ENCODE peak calls at places on chromosome 11, in five cellular contexts. Y is dorsolateral prefrontal cortex, U is foreskin keratinocyte, W is AG10803, J is AG04449. T is an unnamed sample.

GRCh38 chr11:15108592-15109130 is 6.1 kb upstream of the INSC start:
- DNase-seq in J (no peak), Y (no peak), U (no peak), W (no peak), T (no peak)

GRCh38 chr11:130217133-130217631 is 57.6 kb downstream of the ST14 start:
- DNase-seq in U (no peak), J (no peak), Y (no peak), W (no peak), T (no peak)

GRCh38 chr11:17683378-17684161 is 35.8 kb upstream of the MYOD1 start:
- DNase-seq in U (peak), J (no peak), Y (no peak), W (peak), T (no peak)

GRCh38 chr11:21820176-21820575 is 372.7 kb upstream of the ANO5 start:
- DNase-seq in U (no peak), W (no peak), Y (no peak), J (no peak), T (no peak)

GRCh38 chr11:62923634-62924411 is 2.7 kb upstream of the CHRM1 start:
- DNase-seq in J (no peak), Y (peak), W (no peak), U (no peak), T (peak)

GRCh38 chr11:11207428-11207827 is 145.6 kb downstream of the CSNK2A3 start:
- DNase-seq in W (no peak), U (no peak), Y (no peak), J (no peak), T (no peak)

GRCh38 chr11:43575931-43576833 is 104.4 kb upstream of the HSD17B12 start:
- DNase-seq in J (no peak), U (no peak), W (no peak), Y (no peak), T (no peak)

GRCh38 chr11:105357764-105358163 is 218.2 kb upstream of the CARD18 start:
- DNase-seq in U (peak), Y (no peak), W (peak), J (no peak), T (no peak)

GRCh38 chr11:57637626-57638004 is 12.1 kb downstream of the YPEL4 start:
- DNase-seq in W (peak), Y (no peak), J (no peak), U (peak), T (no peak)

GRCh38 chr11:116240661-116241060 is 532.1 kb downstream of the BUD13 start:
- DNase-seq in U (no peak), Y (no peak), W (no peak), J (no peak), T (no peak)

GRCh38 chr11:65487467-65488272 is 11.2 kb upstream of the MALAT1 start:
- DNase-seq in Y (peak), W (peak), J (peak), U (peak), T (peak)

GRCh38 chr11:110070176-110070575 is 23.0 kb upstream of the ZC3H12C start:
- DNase-seq in W (no peak), Y (no peak), J (no peak), U (no peak), T (no peak)

GRCh38 chr11:86440305-86440716 is 65.6 kb downstream of the CCDC81 start:
- DNase-seq in U (no peak), W (peak), J (peak), Y (no peak), T (no peak)

GRCh38 chr11:2357246-2357645 is 19.9 kb upstream of the CD81 start:
- DNase-seq in J (no peak), U (no peak), W (no peak), Y (no peak), T (no peak)

GRCh38 chr11:73757598-73757997 is 3.3 kb downstream of the RAB6A start:
- DNase-seq in J (no peak), U (peak), Y (no peak), W (no peak), T (no peak)

GRCh38 chr11:132131051-132131450 is 760.6 kb downstream of the NTM start:
- DNase-seq in Y (no peak), W (no peak), J (no peak), U (peak), T (no peak)

GRCh38 chr11:133529807-133530500 is 2.3 kb downstream of the OPCML start:
- DNase-seq in J (no peak), Y (no peak), W (no peak), U (no peak), T (no peak)

GRCh38 chr11:61131186-61131585 is 28.9 kb downstream of the CD5 start:
- DNase-seq in U (no peak), J (no peak), W (no peak), Y (no peak), T (no peak)

GRCh38 chr11:70522613-70523311 is 124.4 kb downstream of the CTTN start:
- DNase-seq in U (no peak), J (no peak), W (no peak), Y (no peak), T (no peak)

GRCh38 chr11:108574675-108575074 is 18.9 kb downstream of the EXPH5 start:
- DNase-seq in J (no peak), Y (no peak), U (no peak), W (no peak), T (no peak)

GRCh38 chr11:132821027-132821426 is 711.3 kb downstream of the OPCML start:
- DNase-seq in Y (no peak), W (peak), J (peak), U (peak), T (no peak)

GRCh38 chr11:3218483-3219280 is at the start of gene MRGPRG:
- DNase-seq in U (no peak), W (no peak), Y (peak), J (no peak), T (no peak)

GRCh38 chr11:105673089-105673488 is 63.2 kb downstream of the GRIA4 start:
- DNase-seq in W (peak), J (no peak), Y (no peak), U (peak), T (peak)

GRCh38 chr11:96317985-96318384 is 25.0 kb downstream of the MAML2 start:
- DNase-seq in Y (no peak), J (no peak), W (no peak), U (no peak), T (no peak)

GRCh38 chr11:111466615-111467014 is 45.6 kb downstream of the BTG4 start:
- DNase-seq in Y (no peak), W (no peak), J (no peak), U (no peak), T (peak)

GRCh38 chr11:106152013-106152412 is 74.6 kb downstream of the AASDHPPT start:
- DNase-seq in Y (no peak), W (peak), U (peak), J (no peak), T (no peak)

GRCh38 chr11:110198031-110198729 is 98.2 kb downstream of the RDX start:
- DNase-seq in W (peak), Y (no peak), U (no peak), J (no peak), T (no peak)

GRCh38 chr11:44036811-44037657 is 10.7 kb upstream of the ACCSL start:
- DNase-seq in J (peak), U (peak), Y (peak), W (peak), T (peak)

GRCh38 chr11:133342453-133342852 is 189.8 kb downstream of the OPCML start:
- DNase-seq in J (no peak), Y (no peak), W (no peak), U (no peak), T (no peak)

GRCh38 chr11:35907648-35908431 is 36.0 kb upstream of the LDLRAD3 start:
- DNase-seq in U (peak), W (peak), Y (no peak), J (no peak), T (no peak)

GRCh38 chr11:59200421-59200746 is 12.3 kb downstream of the MPEG1 start:
- DNase-seq in J (no peak), Y (no peak), U (no peak), W (no peak), T (no peak)

GRCh38 chr11:59204736-59205135 is 8.0 kb downstream of the MPEG1 start:
- DNase-seq in Y (no peak), J (no peak), U (no peak), W (no peak), T (no peak)

GRCh38 chr11:59197990-59198389 is 14.7 kb downstream of the MPEG1 start:
- DNase-seq in U (peak), J (peak), W (peak), Y (peak), T (no peak)

GRCh38 chr11:59199546-59200420 is 12.9 kb downstream of the MPEG1 start:
- DNase-seq in J (no peak), U (no peak), Y (no peak), W (no peak), T (peak)

DNA sequence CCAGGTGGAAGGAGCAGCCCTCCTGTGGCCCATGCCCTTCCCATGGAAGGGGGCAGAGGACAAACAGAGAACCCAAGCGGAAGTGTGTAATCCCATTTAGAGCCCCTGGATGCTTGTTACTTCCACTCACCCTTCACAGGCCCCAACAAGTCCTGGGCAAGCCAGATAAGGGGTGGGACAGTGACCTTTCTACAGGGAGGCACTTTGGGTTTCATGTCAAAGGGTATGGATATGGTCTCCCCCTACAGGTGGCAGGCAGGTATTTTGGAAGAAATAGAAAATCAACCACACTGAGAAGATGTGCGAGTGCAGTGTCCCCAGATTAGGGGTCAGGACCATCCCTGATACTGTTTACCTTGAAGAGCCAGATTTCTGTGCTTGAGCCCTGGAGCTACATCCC is 11.4 kb downstream of the MPEG1 start:
- DNase-seq in J (no peak), W (no peak), U (no peak), Y (no peak), T (no peak)
- TF ChIP-seq CTCF in J (no peak), W (peak), U (peak), Y (no peak), T (no peak)

GRCh38 chr11:8967159-8967558 is 2.9 kb upstream of the TMEM9B start:
- DNase-seq in J (no peak), W (no peak), U (no peak), Y (no peak), T (no peak)

GRCh38 chr11:8973121-8973520 is 8.9 kb upstream of the TMEM9B start:
- DNase-seq in W (no peak), J (no peak), U (no peak), Y (no peak), T (no peak)

DNA sequence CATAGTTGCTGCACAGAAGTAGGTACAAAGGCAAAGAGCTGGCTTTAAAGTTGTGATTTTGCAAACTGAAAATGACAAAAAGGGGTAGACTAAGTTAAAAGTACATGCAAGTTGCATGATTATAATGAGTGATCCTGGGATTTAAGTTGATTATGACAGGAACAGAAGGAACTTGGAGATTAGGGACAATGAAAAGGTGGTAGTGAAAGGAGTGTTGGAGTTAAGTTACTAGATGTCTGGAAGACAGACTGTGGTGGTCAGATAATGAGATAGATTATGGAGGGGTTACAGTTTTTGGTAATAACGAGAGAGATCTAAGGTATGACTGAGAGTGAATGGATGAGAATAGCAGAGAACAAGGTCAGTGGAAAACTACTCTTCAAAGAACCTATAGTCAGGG is 7.7 kb upstream of the TMEM9B start:
- DNase-seq in Y (no peak), U (no peak), J (no peak), W (no peak), T (no peak)
- TF ChIP-seq CTCF in Y (no peak), U (no peak), J (no peak), W (no peak), T (no peak)

DNA sequence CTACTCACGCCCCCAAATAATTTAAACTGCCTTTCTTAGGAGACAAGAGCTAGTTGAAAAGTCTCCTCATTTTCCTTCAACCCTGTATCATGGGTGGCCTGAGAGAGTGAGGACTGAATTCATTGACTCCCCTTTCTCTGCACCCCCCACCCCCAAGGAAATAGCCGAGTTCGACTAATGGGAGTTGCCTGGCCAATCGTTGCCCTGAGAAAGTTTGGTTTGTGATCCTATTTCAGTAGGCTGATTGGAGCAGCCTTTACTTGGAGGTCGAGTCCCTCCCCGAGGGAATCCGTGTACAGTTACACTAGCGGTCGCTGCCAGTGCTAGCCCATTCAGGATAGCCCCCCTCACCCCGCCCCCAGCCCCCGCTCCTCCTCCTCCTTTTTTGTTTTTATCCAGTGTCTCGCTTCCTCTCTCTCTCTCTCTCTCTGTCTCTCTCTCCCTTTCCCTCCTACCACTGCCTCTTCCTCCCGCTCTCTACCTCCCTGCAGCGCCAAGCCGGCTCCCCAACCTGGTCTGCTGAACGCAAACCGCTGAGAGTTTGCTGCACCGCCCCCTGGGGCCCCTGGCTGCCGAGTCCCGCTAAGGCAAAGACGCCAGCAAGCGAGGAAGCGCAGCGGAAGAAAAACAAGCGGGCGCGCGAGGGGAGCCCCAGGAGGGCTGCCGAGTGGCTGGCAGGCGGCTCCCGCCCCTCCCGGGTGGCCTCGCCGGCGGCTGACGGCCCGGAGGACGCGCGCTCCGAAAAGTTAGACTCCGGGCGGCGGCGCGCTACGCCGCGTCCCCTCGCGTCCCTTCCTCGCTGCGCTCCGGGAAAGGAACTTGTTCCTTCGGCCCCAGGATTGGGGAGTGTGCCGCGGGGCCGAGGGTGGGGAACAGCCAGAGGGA is at the start of gene GRAMD1B:
- DNase-seq in Y (no peak), U (no peak), W (peak), J (peak), T (peak)
- TF ChIP-seq CTCF in Y (no peak), U (peak), W (no peak), J (peak), T (no peak)

DNA sequence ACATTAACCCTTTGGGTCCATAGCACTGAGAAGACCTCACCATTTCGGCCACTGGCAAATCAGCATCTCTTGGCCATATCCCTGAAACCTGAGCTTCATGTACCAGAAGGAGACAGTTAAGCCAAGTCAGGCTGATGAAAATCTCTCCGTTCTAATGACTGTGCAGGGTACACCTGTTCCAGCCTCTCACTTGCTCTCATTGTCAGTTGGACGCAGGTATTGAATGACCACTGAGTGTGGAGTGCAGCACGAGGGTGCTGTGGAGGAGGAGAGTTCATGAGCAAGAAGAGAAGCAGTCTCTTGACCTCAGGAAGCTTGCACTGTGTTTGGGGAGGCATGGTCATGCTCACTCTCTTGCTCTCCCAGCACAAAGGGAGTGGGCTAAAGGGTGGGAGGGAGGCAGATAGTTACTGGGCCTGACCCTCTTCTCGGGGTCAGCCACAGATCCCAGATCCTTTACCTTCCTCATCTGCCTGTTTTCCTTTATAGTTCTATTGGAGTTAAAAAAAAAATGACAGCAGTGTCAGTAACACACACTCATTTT is 65.2 kb downstream of the ZBTB16 start:
- DNase-seq in U (no peak), W (no peak), J (no peak), Y (no peak), T (no peak)
- TF ChIP-seq CTCF in U (no peak), W (no peak), J (no peak), Y (no peak), T (no peak)

DNA sequence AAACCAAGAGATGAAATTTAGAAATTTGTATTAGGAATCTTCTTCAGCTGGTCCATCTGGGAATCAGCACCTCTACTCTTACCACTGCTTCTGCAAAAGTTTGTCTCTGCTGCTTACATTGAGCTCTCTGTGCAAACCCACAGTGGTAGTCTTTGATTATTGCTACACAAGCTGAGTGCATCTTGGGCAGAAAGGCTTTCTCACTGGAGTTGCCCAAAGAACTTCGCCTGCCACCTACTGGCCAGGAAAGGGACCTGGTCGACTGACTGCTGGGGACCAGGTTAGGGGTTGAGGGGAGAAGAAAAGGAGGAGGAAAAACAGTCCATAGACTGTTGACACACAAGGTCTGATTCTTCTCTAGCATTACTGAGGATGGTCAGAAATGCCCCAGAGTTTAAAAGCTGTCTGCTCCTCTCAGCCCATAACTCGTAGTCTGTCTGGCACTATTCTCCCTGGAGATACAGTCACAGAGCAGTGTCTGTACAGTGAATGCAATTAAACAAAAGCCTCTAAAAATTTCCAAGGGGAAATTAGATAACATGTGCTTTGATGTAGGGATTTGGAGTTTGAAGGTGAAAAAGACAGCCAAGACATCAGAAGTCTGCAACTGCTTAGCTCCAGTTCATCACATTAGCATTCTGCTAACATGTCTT is 215.0 kb upstream of the CTSC start:
- DNase-seq in U (peak), Y (no peak), J (no peak), W (peak), T (peak)
- TF ChIP-seq CTCF in U (peak), Y (peak), J (peak), W (peak), T (peak)

T was measured in activated CD8-positive, alpha-beta T cell treated with anti-CD3 and anti-CD28 coated beads for 36 hours.